ENCODE peak calls at places on chromosomes 11 and 22, in eight cellular contexts. I is NAMALWA; C is hippocampal formation; F is activated CD4-positive, CD25-positive, alpha-beta regulatory T cell treated with anti-CD3 and anti-CD28 coated beads, Interleukin-2, amount 50 U/mL, for 16 hours; D is NCI-H1105 treated with DMSO at 0.1 percent for 48 hours; O is epithelial cell of esophagus; Y is WTC11; J is NCI-H510A treated with DMSO at 0.1 percent for 48 hours. K is an unnamed sample.

GRCh38 chr22:35214968-35215367 is 42.3 kb upstream of the HMGXB4 start:
- DNase-seq in I (no peak), C (no peak), F (no peak), D (no peak), O (no peak), Y (no peak), J (no peak), K (no peak)

GRCh38 chr11:88301478-88302140 is 35.9 kb downstream of the CTSC start:
- DNase-seq in I (no peak), C (no peak), F (no peak), D (no peak), O (no peak), Y (no peak), J (no peak), K (no peak)

GRCh38 chr11:127919206-127920000 is 668.0 kb downstream of the ETS1 start:
- DNase-seq in I (no peak), C (no peak), F (no peak), D (no peak), O (peak), Y (no peak), J (no peak), K (no peak)

GRCh38 chr22:32457031-32457430 is 7.2 kb downstream of the BPIFC start:
- DNase-seq in I (no peak), C (no peak), F (no peak), D (no peak), O (no peak), Y (no peak), J (no peak), K (no peak)

GRCh38 chr11:121582296-121582695 is 129.5 kb upstream of the SORL1-AS1 start:
- DNase-seq in I (peak), C (no peak), F (no peak), D (no peak), O (no peak), Y (no peak), J (no peak), K (no peak)

GRCh38 chr11:12900496-12900895 is 108.6 kb upstream of the RASSF10 start:
- DNase-seq in I (no peak), C (no peak), F (no peak), D (no peak), O (peak), Y (no peak), J (no peak), K (no peak)

GRCh38 chr22:50051930-50052329 is 6.2 kb downstream of the TTLL8 start:
- DNase-seq in I (no peak), C (no peak), F (no peak), D (no peak), O (no peak), Y (no peak), J (no peak), K (no peak)

GRCh38 chr22:33687464-33687863 is 232.8 kb downstream of the LARGE1 start:
- DNase-seq in I (no peak), C (no peak), F (no peak), D (no peak), O (no peak), Y (no peak), J (no peak), K (no peak)

GRCh38 chr11:117273550-117274289 is 17.4 kb upstream of the BACE1-AS start:
- DNase-seq in I (no peak), C (no peak), F (no peak), D (no peak), O (peak), Y (no peak), J (no peak), K (no peak)

GRCh38 chr11:13314676-13315394 is 37.2 kb downstream of the BMAL1 start:
- DNase-seq in I (no peak), C (no peak), F (no peak), D (no peak), O (no peak), Y (no peak), J (no peak), K (no peak)

GRCh38 chr11:7281083-7281482 is 29.4 kb downstream of the SYT9 start:
- DNase-seq in I (no peak), C (no peak), F (no peak), D (no peak), O (peak), Y (no peak), J (no peak), K (no peak)

GRCh38 chr11:112470355-112470754 is 209.7 kb upstream of the PLET1 start:
- DNase-seq in I (no peak), C (no peak), F (no peak), D (no peak), O (peak), Y (no peak), J (no peak), K (no peak)

GRCh38 chr11:107857550-107858216 is 904 bp downstream of the SLC35F2 start:
- DNase-seq in I (no peak), C (no peak), F (no peak), D (no peak), O (peak), Y (no peak), J (peak), K (peak)

GRCh38 chr11:12723410-12724297 is 49.4 kb downstream of the TEAD1 start:
- DNase-seq in I (no peak), C (no peak), F (no peak), D (peak), O (peak), Y (no peak), J (no peak), K (no peak)

GRCh38 chr11:132604446-132604845 is 927.9 kb downstream of the OPCML start:
- DNase-seq in I (no peak), C (no peak), F (no peak), D (no peak), O (no peak), Y (no peak), J (no peak), K (no peak)

GRCh38 chr11:128946646-128947045 is 4.0 kb upstream of the TP53AIP1 start:
- DNase-seq in I (no peak), C (no peak), F (no peak), D (no peak), O (no peak), Y (no peak), J (no peak), K (no peak)

GRCh38 chr11:2771758-2772466 is 72.1 kb upstream of the KCNQ1OT1 start:
- DNase-seq in I (no peak), C (no peak), F (no peak), D (peak), O (no peak), Y (peak), J (no peak), K (no peak)

GRCh38 chr11:68542617-68543016 is 82.1 kb downstream of the PPP6R3 start:
- DNase-seq in I (no peak), C (no peak), F (no peak), D (no peak), O (peak), Y (no peak), J (no peak), K (no peak)

GRCh38 chr11:111021131-111021530 is 224.4 kb upstream of the POU2AF2 start:
- DNase-seq in I (no peak), C (no peak), F (no peak), D (no peak), O (no peak), Y (no peak), J (no peak), K (no peak)

GRCh38 chr11:63769044-63769718 is 606 bp upstream of the ZFTA start:
- DNase-seq in I (peak), C (no peak), F (no peak), D (no peak), O (peak), Y (peak), J (no peak), K (peak)

GRCh38 chr11:44409558-44410236 is 99.8 kb upstream of the ALX4 start:
- DNase-seq in I (no peak), C (peak), F (no peak), D (no peak), O (no peak), Y (no peak), J (no peak), K (no peak)

GRCh38 chr22:38950527-38951111 is 6.8 kb upstream of the APOBEC3A start:
- DNase-seq in I (no peak), C (no peak), F (no peak), D (no peak), O (no peak), Y (no peak), J (no peak), K (no peak)

GRCh38 chr11:117417342-117417741 is 89.7 kb downstream of the CEP164 start:
- DNase-seq in I (no peak), C (no peak), F (no peak), D (no peak), O (no peak), Y (no peak), J (no peak), K (no peak)